ENCODE peak calls at places on chromosomes 1 and 21, in five cellular contexts. P is fibroblast of lung, B is Panc1, Q is heart left ventricle, C is breast epithelium. W is an unnamed sample.
A peak's percentile ranks its signal among the peaks of the same experiment; 100 is the strongest.

GRCh38 chr1:111977378-111977777 is 12.1 kb downstream of the KCND3 start:
- DNase-seq in Q (no peak), P (no peak), C (no peak), B (no peak), W (no peak)

GRCh38 chr1:69697343-69697742 is 129.6 kb downstream of the LRRC7 start:
- DNase-seq in C (no peak), Q (no peak), B (no peak), P (no peak), W (no peak)

GRCh38 chr21:35358008-35358407 is 308.9 kb upstream of the RUNX1 start:
- DNase-seq in P (no peak), B (no peak), C (no peak), Q (no peak), W (no peak)

GRCh38 chr1:21659099-21659923 is 9.8 kb downstream of the RAP1GAP start:
- DNase-seq in P (peak; percentile 41), C (peak; percentile 80), B (no peak), Q (peak; percentile 89), W (no peak)

GRCh38 chr21:33229776-33230517 is at the start of gene IFNAR2:
- DNase-seq in B (no peak), C (no peak), Q (peak; percentile 91), P (peak; percentile 39), W (no peak)

GRCh38 chr1:62250126-62250726 is 55.6 kb downstream of the L1TD1 start:
- DNase-seq in P (no peak), Q (no peak), B (no peak), C (no peak), W (no peak)

GRCh38 chr1:942864-943533 is 16.1 kb downstream of the NOC2L start:
- DNase-seq in B (no peak), Q (no peak), C (no peak), P (peak; percentile 79), W (no peak)

GRCh38 chr1:162178432-162178831 is 108.9 kb downstream of the NOS1AP start:
- DNase-seq in B (no peak), C (no peak), Q (no peak), P (no peak), W (no peak)

GRCh38 chr1:113615425-113615824 is 143.9 kb downstream of the PHTF1 start:
- DNase-seq in C (no peak), Q (no peak), P (no peak), B (no peak), W (peak; percentile 74)

GRCh38 chr1:30111431-30111830 is 612.0 kb downstream of the MATN1 start:
- DNase-seq in C (no peak), Q (no peak), P (peak; percentile 56), B (no peak), W (peak; percentile 13)

GRCh38 chr1:109502368-109502851 is 7.1 kb downstream of the AMIGO1 start:
- DNase-seq in B (no peak), Q (no peak), C (no peak), P (no peak), W (no peak)

DNA sequence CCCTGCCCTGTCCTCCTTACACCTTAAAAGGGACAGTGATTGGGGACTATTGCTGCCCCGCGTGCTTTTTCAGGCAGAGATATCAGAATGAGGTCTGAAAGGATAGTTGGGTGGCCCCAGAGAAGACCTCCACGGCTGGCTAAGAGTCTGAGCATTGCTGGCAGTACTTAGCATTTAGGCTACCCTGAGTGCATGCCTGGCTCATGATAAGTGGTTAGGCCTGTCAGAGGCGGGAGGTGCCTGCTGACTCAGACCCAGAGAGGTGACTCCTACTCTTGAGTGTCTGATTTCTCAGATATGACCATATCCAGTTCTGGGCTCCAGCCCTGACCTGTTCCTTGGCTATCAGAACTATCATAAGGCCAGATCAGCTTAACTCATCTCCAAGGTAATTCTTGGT is 213.7 kb downstream of the PBX1 start:
- DNase-seq in Q (no peak), B (no peak), C (no peak), P (peak; percentile 88), W (peak; percentile 88)
- H3K4me1 ChIP-seq in Q (peaks cover 62% of the 10 kb centered on the region), B (no peaks in the 10 kb centered on the region), C (peaks cover 6% of the 10 kb centered on the region), P (peaks cover 36% of the 10 kb centered on the region), W (peaks cover 27% of the 10 kb centered on the region)

GRCh38 chr21:26005464-26005863 is 165.1 kb downstream of the APP start:
- DNase-seq in Q (no peak), C (no peak), P (no peak), B (no peak), W (no peak)

GRCh38 chr21:25997788-25998611 is 172.6 kb downstream of the APP start:
- DNase-seq in P (no peak), B (no peak), Q (no peak), C (no peak), W (no peak)

GRCh38 chr21:25999935-26000582 is 170.5 kb downstream of the APP start:
- DNase-seq in B (no peak), Q (no peak), P (no peak), C (no peak), W (no peak)

GRCh38 chr21:26003428-26003827 is 167.1 kb downstream of the APP start:
- DNase-seq in P (no peak), C (no peak), B (no peak), Q (no peak), W (no peak)

DNA sequence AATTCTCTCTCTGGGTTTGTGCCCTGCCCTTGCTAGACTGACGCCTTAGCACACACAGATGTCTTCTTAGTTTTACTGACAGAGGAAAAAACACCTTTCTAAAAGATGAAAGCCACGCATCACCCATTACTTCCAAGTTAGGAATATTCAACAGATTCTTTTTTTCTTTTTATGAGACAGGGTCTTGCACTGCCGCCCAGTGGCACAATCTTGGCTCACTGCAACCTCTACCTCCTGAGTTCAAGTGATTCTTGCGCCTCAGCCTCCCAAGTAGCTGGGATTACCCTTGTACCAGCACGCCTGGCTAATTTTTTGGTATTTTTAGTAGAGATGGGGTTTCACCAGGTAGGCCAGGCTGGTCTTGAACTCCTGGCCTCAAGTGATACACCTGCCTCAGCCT is 169.2 kb downstream of the APP start:
- DNase-seq in P (no peak), Q (no peak), B (no peak), C (no peak), W (no peak)
- TF ChIP-seq CTCF in P (no peak), Q (no peak), B (no peak), C (no peak), W (no peak)

DNA sequence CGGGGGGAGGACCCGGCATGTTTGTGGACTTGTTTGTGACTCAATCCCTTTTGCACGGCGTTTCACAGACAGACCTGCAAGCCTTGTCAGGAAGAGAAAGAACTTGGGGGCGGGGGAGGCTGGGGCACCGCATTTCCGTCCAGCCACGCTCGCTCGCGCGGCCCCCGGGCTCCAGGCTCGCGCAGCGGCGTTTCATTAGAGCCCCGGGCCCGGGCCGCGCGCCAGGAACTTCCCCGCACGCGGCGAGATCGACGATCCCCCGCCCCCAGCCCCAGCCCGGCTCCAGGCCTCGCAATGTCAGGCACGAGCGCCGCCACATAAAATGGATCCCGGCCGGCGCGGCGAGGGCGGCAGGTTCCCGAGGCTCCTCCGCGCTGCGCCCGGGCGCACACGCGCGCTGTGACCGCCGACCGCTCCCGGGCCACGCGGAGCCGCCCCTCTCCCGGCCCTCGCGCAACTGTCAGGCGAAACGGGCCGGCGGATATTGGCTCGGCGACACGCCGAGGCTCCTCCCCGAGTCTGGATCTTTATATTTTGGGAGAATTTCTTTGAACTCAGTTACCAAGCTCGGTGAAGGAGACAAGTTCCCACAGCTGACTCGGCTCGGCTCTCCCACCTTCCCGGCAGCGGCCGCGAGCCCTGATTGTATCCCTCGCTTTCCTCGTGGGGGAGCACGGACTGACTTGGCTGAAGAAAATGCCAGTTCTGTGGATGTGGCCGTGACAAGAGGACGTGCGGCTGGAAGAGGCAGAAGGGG is at the start of gene KIF26B:
- DNase-seq in Q (peak; percentile 66), P (peak; percentile 48), B (no peak), C (no peak), W (peak; percentile 53)
- H3K4me1 ChIP-seq in Q (peaks cover 33% of the 10 kb centered on the region), P (peaks cover 6% of the 10 kb centered on the region), B (peaks cover 9% of the 10 kb centered on the region), C (peaks cover 10% of the 10 kb centered on the region), W (no peaks in the 10 kb centered on the region)

DNA sequence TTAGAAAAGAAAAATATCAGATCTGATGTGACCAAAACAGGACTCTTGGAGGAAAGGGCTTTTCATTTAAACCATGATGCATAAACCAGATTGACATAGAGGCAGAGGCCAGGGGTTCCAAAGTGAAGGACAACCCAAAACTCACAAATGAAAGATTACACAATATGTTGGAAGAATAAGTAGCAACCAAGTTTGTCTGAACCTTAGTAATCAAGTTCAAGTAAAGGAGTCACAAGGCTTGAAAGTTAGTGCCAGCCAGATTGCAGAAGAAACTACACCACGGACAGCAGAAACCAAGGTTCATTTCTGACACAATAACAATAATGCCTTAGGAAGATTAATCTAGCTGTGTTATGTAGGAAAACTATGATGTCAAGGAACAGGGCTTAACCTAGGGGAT is 124.6 kb downstream of the ZC3H11B start:
- DNase-seq in C (no peak), P (no peak), B (no peak), Q (no peak), W (no peak)
- TF ChIP-seq CTCF in C (no peak), P (no peak), B (no peak), Q (no peak), W (no peak)

GRCh38 chr1:42943728-42944127 is 14.9 kb downstream of the SLC2A1 start:
- DNase-seq in B (no peak), P (no peak), C (no peak), Q (no peak), W (no peak)
- H3K4me1 ChIP-seq in B (peaks cover 50% of the 10 kb centered on the region), P (peaks cover 19% of the 10 kb centered on the region), C (peaks cover 18% of the 10 kb centered on the region), Q (peaks cover 99% of the 10 kb centered on the region), W (peaks cover 72% of the 10 kb centered on the region)

GRCh38 chr1:158527190-158527815 is 26.9 kb downstream of the OR6Y1 start:
- DNase-seq in P (peak; percentile 61), Q (no peak), B (no peak), C (no peak), W (peak; percentile 1)
- TF ChIP-seq CTCF in P (peak; percentile 66), Q (no peak), B (no peak), C (no peak), W (peak; percentile 67)

DNA sequence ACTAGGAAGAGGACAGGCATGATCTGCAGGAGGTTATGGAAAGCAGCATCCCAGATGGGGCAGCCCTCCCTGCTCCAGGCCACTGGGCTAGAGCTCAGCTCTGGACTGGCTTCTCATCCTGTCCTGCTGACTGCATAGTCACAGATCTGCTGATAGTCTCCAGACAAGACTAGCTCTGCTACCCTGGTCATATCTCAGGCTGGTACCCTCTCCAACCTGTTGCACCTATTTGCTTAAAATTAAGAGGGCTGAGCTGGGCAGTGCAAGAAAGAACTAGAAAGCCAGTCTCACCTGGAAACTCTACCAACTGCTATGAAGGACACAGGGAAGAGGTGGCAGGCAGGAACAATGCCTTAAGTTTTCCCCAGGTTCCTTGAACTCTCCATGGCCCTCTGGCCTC is 40.4 kb downstream of the ITPKB start:
- DNase-seq in Q (no peak), B (no peak), C (no peak), P (no peak), W (no peak)
- H3K4me1 ChIP-seq in Q (peaks cover 64% of the 10 kb centered on the region), B (peaks cover 5% of the 10 kb centered on the region), C (peaks cover 14% of the 10 kb centered on the region), P (peaks cover 31% of the 10 kb centered on the region), W (peaks cover 24% of the 10 kb centered on the region)